ENCODE peak calls at places on chromosomes 7 and 10, in five cellular contexts. O is KG1; V is mesendoderm; T is stimulated activated CD4-positive, alpha-beta T cell treated with anti-CD3 and anti-CD28 coated beads, Interleukin-2, amount 100 ng/mL, for 24 hours; R is CD4-positive, alpha-beta T cell. E is an unnamed sample.
A peak's percentile ranks its signal among the peaks of the same experiment; 100 is the strongest.

GRCh38 chr7:42247301-42247700 is 10.3 kb upstream of the GLI3 start:
- DNase-seq in O (no peak), V (no peak), T (no peak), R (no peak), E (no peak)

GRCh38 chr10:123635745-123636144 is 30.4 kb upstream of the GPR26 start:
- DNase-seq in O (no peak), V (peak; percentile 54), T (no peak), R (no peak), E (no peak)

GRCh38 chr7:19128856-19129255 is 11.4 kb upstream of the TWIST1 start:
- DNase-seq in O (no peak), V (no peak), T (no peak), R (no peak), E (no peak)

GRCh38 chr7:22841954-22842353 is 19.3 kb upstream of the TOMM7 start:
- DNase-seq in O (no peak), V (peak; percentile 59), T (no peak), R (no peak), E (no peak)

GRCh38 chr7:26853788-26854393 is 10.5 kb downstream of the SKAP2 start:
- DNase-seq in O (peak; percentile 50), V (peak; percentile 11), T (no peak), R (no peak), E (peak; percentile 26)

GRCh38 chr7:37732253-37732652 is 48.7 kb downstream of the GPR141 start:
- DNase-seq in O (peak; percentile 40), V (peak; percentile 78), T (peak; percentile 18), R (no peak), E (peak; percentile 24)

GRCh38 chr7:5691536-5692090 is 89.8 kb downstream of the RNF216 start:
- DNase-seq in O (no peak), V (no peak), T (no peak), R (no peak), E (no peak)

GRCh38 chr10:6916601-6917000 is 336.5 kb upstream of the PRKCQ start:
- DNase-seq in O (peak; percentile 40), V (no peak), T (no peak), R (no peak), E (peak; percentile 5)

GRCh38 chr10:17523917-17524316 is 69.5 kb upstream of the ST8SIA6 start:
- DNase-seq in O (no peak), V (no peak), T (no peak), R (no peak), E (no peak)

GRCh38 chr7:156158213-156158612 is 345.9 kb upstream of the SHH start:
- DNase-seq in O (no peak), V (no peak), T (no peak), R (no peak), E (no peak)

GRCh38 chr10:125103466-125104377 is 56.6 kb downstream of the CTBP2 start:
- DNase-seq in O (no peak), V (peak; percentile 29), T (no peak), R (no peak), E (no peak)

GRCh38 chr10:34789993-34790506 is 25.0 kb downstream of the PARD3 start:
- DNase-seq in O (no peak), V (peak; percentile 31), T (no peak), R (no peak), E (no peak)

GRCh38 chr10:104297697-104298660 is 29.0 kb downstream of the GSTO2 start:
- DNase-seq in O (no peak), V (peak; percentile 92), T (peak; percentile 58), R (no peak), E (no peak)

GRCh38 chr7:19744075-19744474 is 29.3 kb downstream of the TMEM196 start:
- DNase-seq in O (no peak), V (no peak), T (no peak), R (no peak), E (no peak)

GRCh38 chr7:152894295-152895170 is 135.0 kb downstream of the ACTR3B start:
- DNase-seq in O (no peak), V (peak; percentile 49), T (peak; percentile 44), R (no peak), E (no peak)

GRCh38 chr10:32055478-32056135 is 618 bp downstream of the KIF5B start:
- DNase-seq in O (peak; percentile 57), V (peak; percentile 83), T (peak; percentile 63), R (peak; percentile 40), E (peak; percentile 77)

GRCh38 chr7:35839860-35840854 is 39.3 kb downstream of the SEPTIN7 start:
- DNase-seq in O (no peak), V (no peak), T (no peak), R (no peak), E (no peak)

GRCh38 chr10:7102557-7103349 is 308.1 kb downstream of the SFMBT2 start:
- DNase-seq in O (no peak), V (peak; percentile 55), T (no peak), R (no peak), E (no peak)

GRCh38 chr10:131310054-131310903 is 1.2 kb downstream of the TCERG1L start:
- DNase-seq in O (no peak), V (peak; percentile 55), T (no peak), R (no peak), E (no peak)

GRCh38 chr10:102631525-102632393 is 12.5 kb upstream of the TRIM8 start:
- DNase-seq in O (no peak), V (no peak), T (no peak), R (no peak), E (no peak)

GRCh38 chr10:118471863-118472262 is 123.6 kb downstream of the PRLHR start:
- DNase-seq in O (no peak), V (peak; percentile 43), T (no peak), R (no peak), E (no peak)

GRCh38 chr10:5095687-5096086 is 1.5 kb downstream of the AKR1C3 start:
- DNase-seq in O (no peak), V (no peak), T (no peak), R (no peak), E (no peak)

E was measured in memory B cell.